ENCODE peak calls at places on chromosomes 6 and 20, in four cellular contexts. One of them, this sample, is unnamed.

GRCh38 chr20:21522479-21523397 is 8.9 kb upstream of the NKX2-2 start:
- DNase-seq in K562: no peak
- DNase-seq in GM23248: no peak
- DNase-seq in CD8-positive, alpha-beta memory T cell: no peak
- DNase-seq in this sample: peak; percentile 83

GRCh38 chr6:38495922-38496635 is 143.7 kb downstream of the BTBD9 start:
- DNase-seq in CD8-positive, alpha-beta memory T cell: no peak
- DNase-seq in GM23248: peak; percentile 30
- DNase-seq in K562: no peak
- DNase-seq in this sample: no peak

GRCh38 chr6:66900081-66900770 is 1193.2 kb upstream of the EYS start:
- DNase-seq in K562: no peak
- DNase-seq in CD8-positive, alpha-beta memory T cell: no peak
- DNase-seq in GM23248: no peak
- DNase-seq in this sample: no peak

GRCh38 chr20:57386762-57387161 is 4.4 kb upstream of the RBM38 start:
- DNase-seq in K562: no peak
- DNase-seq in GM23248: no peak
- DNase-seq in CD8-positive, alpha-beta memory T cell: peak; percentile 39
- DNase-seq in this sample: no peak

GRCh38 chr6:13413906-13414555 is 73.4 kb downstream of the GFOD1 start:
- DNase-seq in CD8-positive, alpha-beta memory T cell: no peak
- DNase-seq in K562: no peak
- DNase-seq in GM23248: peak; percentile 47
- DNase-seq in this sample: peak; percentile 68

GRCh38 chr20:64090165-64090564 is 6.0 kb upstream of the LKAAEAR1 start:
- DNase-seq in K562: peak; percentile 54
- DNase-seq in CD8-positive, alpha-beta memory T cell: no peak
- DNase-seq in GM23248: no peak
- DNase-seq in this sample: peak; percentile 87

GRCh38 chr20:57177636-57178280 is 88.7 kb downstream of the BMP7 start:
- DNase-seq in K562: no peak
- DNase-seq in GM23248: no peak
- DNase-seq in CD8-positive, alpha-beta memory T cell: no peak
- DNase-seq in this sample: no peak

GRCh38 chr6:8103726-8104125 is 1.4 kb upstream of the EEF1E1 start:
- DNase-seq in K562: no peak
- DNase-seq in CD8-positive, alpha-beta memory T cell: no peak
- DNase-seq in GM23248: no peak
- DNase-seq in this sample: no peak

GRCh38 chr6:137657351-137657911 is 163.2 kb upstream of the OLIG3 start:
- DNase-seq in CD8-positive, alpha-beta memory T cell: no peak
- DNase-seq in K562: no peak
- DNase-seq in GM23248: no peak
- DNase-seq in this sample: no peak

GRCh38 chr6:13573669-13574110 is 711 bp upstream of the SIRT5 start:
- DNase-seq in CD8-positive, alpha-beta memory T cell: no peak
- DNase-seq in K562: peak; percentile 28
- DNase-seq in GM23248: peak; percentile 81
- DNase-seq in this sample: peak; percentile 56

GRCh38 chr6:157227202-157228166 is 95.8 kb downstream of the TMEM242 start:
- DNase-seq in GM23248: peak; percentile 47
- DNase-seq in K562: peak; percentile 62
- DNase-seq in CD8-positive, alpha-beta memory T cell: no peak
- DNase-seq in this sample: no peak

GRCh38 chr6:115896538-115897129 is 164.1 kb downstream of the FRK start:
- DNase-seq in CD8-positive, alpha-beta memory T cell: no peak
- DNase-seq in K562: peak; percentile 22
- DNase-seq in GM23248: peak; percentile 64
- DNase-seq in this sample: no peak

GRCh38 chr6:24644377-24644776 is 1.6 kb downstream of the KIAA0319 start:
- DNase-seq in CD8-positive, alpha-beta memory T cell: no peak
- DNase-seq in K562: no peak
- DNase-seq in GM23248: no peak
- DNase-seq in this sample: no peak

GRCh38 chr6:41439524-41440418 is 104.4 kb downstream of the NCR2 start:
- DNase-seq in GM23248: no peak
- DNase-seq in K562: no peak
- DNase-seq in CD8-positive, alpha-beta memory T cell: no peak
- DNase-seq in this sample: no peak

GRCh38 chr20:47809561-47809960 is 24.3 kb upstream of the SULF2 start:
- DNase-seq in GM23248: no peak
- DNase-seq in CD8-positive, alpha-beta memory T cell: no peak
- DNase-seq in K562: no peak
- DNase-seq in this sample: no peak

GRCh38 chr6:158638393-158638792 is 6.2 kb downstream of the DYNLT1 start:
- DNase-seq in CD8-positive, alpha-beta memory T cell: no peak
- DNase-seq in K562: no peak
- DNase-seq in GM23248: no peak
- DNase-seq in this sample: no peak

GRCh38 chr6:88157106-88157505 is 9.0 kb downstream of the CNR1 start:
- DNase-seq in CD8-positive, alpha-beta memory T cell: no peak
- DNase-seq in GM23248: no peak
- DNase-seq in K562: no peak
- DNase-seq in this sample: no peak

GRCh38 chr6:33297956-33298772 is 578 bp downstream of the RGL2 start:
- DNase-seq in CD8-positive, alpha-beta memory T cell: peak; percentile 79
- DNase-seq in GM23248: peak; percentile 89
- DNase-seq in K562: peak; percentile 86
- DNase-seq in this sample: peak; percentile 41

GRCh38 chr20:38579921-38580320 is 1.1 kb upstream of the ADIG start:
- DNase-seq in CD8-positive, alpha-beta memory T cell: no peak
- DNase-seq in K562: no peak
- DNase-seq in GM23248: no peak
- DNase-seq in this sample: no peak

GRCh38 chr6:7730411-7730810 is 4.5 kb downstream of the BMP6 start:
- DNase-seq in CD8-positive, alpha-beta memory T cell: no peak
- DNase-seq in K562: no peak
- DNase-seq in GM23248: no peak
- DNase-seq in this sample: no peak

GRCh38 chr6:157235600-157236039 is 87.7 kb downstream of the TMEM242 start:
- DNase-seq in CD8-positive, alpha-beta memory T cell: peak; percentile 61
- DNase-seq in K562: no peak
- DNase-seq in GM23248: peak; percentile 87
- DNase-seq in this sample: peak; percentile 42

GRCh38 chr6:108242721-108243120 is 18.1 kb downstream of the SNX3 start:
- DNase-seq in K562: no peak
- DNase-seq in GM23248: no peak
- DNase-seq in CD8-positive, alpha-beta memory T cell: no peak
- DNase-seq in this sample: no peak

GRCh38 chr20:41913146-41913545 is 295.0 kb upstream of the CHD6 start:
- DNase-seq in CD8-positive, alpha-beta memory T cell: no peak
- DNase-seq in K562: no peak
- DNase-seq in GM23248: no peak
- DNase-seq in this sample: no peak

GRCh38 chr6:126077810-126078791 is 91.8 kb downstream of the TRMT11 start:
- DNase-seq in K562: no peak
- DNase-seq in GM23248: peak; percentile 83
- DNase-seq in CD8-positive, alpha-beta memory T cell: no peak
- DNase-seq in this sample: no peak

GRCh38 chr20:44719841-44720240 is 4.7 kb downstream of the CCN5 start:
- DNase-seq in CD8-positive, alpha-beta memory T cell: no peak
- DNase-seq in GM23248: no peak
- DNase-seq in K562: no peak
- DNase-seq in this sample: no peak

GRCh38 chr6:160022101-160022500 is 53.2 kb downstream of the IGF2R start:
- DNase-seq in GM23248: no peak
- DNase-seq in CD8-positive, alpha-beta memory T cell: no peak
- DNase-seq in K562: no peak
- DNase-seq in this sample: no peak

GRCh38 chr6:128807577-128807976 is 75.4 kb upstream of the LAMA2 start:
- DNase-seq in GM23248: peak; percentile 64
- DNase-seq in K562: no peak
- DNase-seq in CD8-positive, alpha-beta memory T cell: no peak
- DNase-seq in this sample: no peak

GRCh38 chr6:83609248-83609647 is 96.9 kb downstream of the PRSS35 start:
- DNase-seq in CD8-positive, alpha-beta memory T cell: no peak
- DNase-seq in K562: no peak
- DNase-seq in GM23248: no peak
- DNase-seq in this sample: no peak

GRCh38 chr6:38432479-38432878 is 207.2 kb downstream of the BTBD9 start:
- DNase-seq in K562: no peak
- DNase-seq in CD8-positive, alpha-beta memory T cell: no peak
- DNase-seq in GM23248: peak; percentile 64
- DNase-seq in this sample: no peak

GRCh38 chr20:16407251-16408067 is 165.8 kb downstream of the KIF16B start:
- DNase-seq in GM23248: no peak
- DNase-seq in CD8-positive, alpha-beta memory T cell: no peak
- DNase-seq in K562: no peak
- DNase-seq in this sample: no peak

GRCh38 chr20:16405254-16405653 is 168.0 kb downstream of the KIF16B start:
- DNase-seq in CD8-positive, alpha-beta memory T cell: no peak
- DNase-seq in GM23248: no peak
- DNase-seq in K562: no peak
- DNase-seq in this sample: no peak

GRCh38 chr20:16400249-16400648 is 173.0 kb downstream of the KIF16B start:
- DNase-seq in CD8-positive, alpha-beta memory T cell: no peak
- DNase-seq in K562: no peak
- DNase-seq in GM23248: no peak
- DNase-seq in this sample: no peak

GRCh38 chr20:16404640-16405039 is 168.6 kb downstream of the KIF16B start:
- DNase-seq in K562: no peak
- DNase-seq in GM23248: no peak
- DNase-seq in CD8-positive, alpha-beta memory T cell: no peak
- DNase-seq in this sample: no peak

GRCh38 chr20:16404171-16404570 is 169.1 kb downstream of the KIF16B start:
- DNase-seq in K562: no peak
- DNase-seq in GM23248: no peak
- DNase-seq in CD8-positive, alpha-beta memory T cell: no peak
- DNase-seq in this sample: no peak
- H3K4me3 ChIP-seq in K562: no peak overlapping the region
- H3K4me3 ChIP-seq in GM23248: no peak overlapping the region
- H3K4me3 ChIP-seq in CD8-positive, alpha-beta memory T cell: no peak overlapping the region
- H3K4me3 ChIP-seq in this sample: no peak overlapping the region

GRCh38 chr20:6783752-6784725 is 16.6 kb downstream of the BMP2 start:
- DNase-seq in GM23248: peak; percentile 56
- DNase-seq in K562: no peak
- DNase-seq in CD8-positive, alpha-beta memory T cell: no peak
- DNase-seq in this sample: no peak

GRCh38 chr20:6784767-6785166 is 17.3 kb downstream of the BMP2 start:
- DNase-seq in CD8-positive, alpha-beta memory T cell: no peak
- DNase-seq in GM23248: no peak
- DNase-seq in K562: no peak
- DNase-seq in this sample: no peak

GRCh38 chr20:6786548-6786947 is 19.1 kb downstream of the BMP2 start:
- DNase-seq in K562: no peak
- DNase-seq in CD8-positive, alpha-beta memory T cell: no peak
- DNase-seq in GM23248: no peak
- DNase-seq in this sample: no peak
- H3K4me3 ChIP-seq in K562: no peak overlapping the region
- H3K4me3 ChIP-seq in CD8-positive, alpha-beta memory T cell: no peak overlapping the region
- H3K4me3 ChIP-seq in GM23248: no peak overlapping the region
- H3K4me3 ChIP-seq in this sample: no peak overlapping the region

DNA sequence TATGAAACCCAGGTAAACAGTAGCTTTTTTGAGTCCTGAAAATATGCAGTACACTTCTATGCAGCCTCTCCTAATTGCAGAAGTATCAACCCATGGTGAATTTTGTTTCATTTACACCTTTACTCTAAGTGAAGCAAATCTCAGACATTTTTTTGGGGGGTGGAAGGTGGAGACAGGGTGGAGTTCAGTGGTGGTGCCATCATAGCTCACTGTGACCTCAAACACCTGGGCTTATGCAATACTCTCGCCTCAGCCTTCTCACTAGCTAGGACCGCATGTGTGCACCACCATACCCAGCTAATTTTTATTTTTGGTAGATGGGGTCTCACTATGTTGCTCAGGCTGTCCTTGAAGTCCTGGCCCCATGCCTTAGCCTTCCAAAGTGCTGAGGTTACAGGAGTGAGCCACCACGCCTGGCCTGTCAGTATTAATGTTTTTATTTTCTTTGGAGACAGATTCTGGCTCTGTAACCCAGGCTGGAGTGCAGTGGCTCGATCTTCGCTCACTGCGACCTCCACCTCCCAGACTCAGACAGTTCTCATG is 80.3 kb downstream of the JARID2 start:
- DNase-seq in K562: no peak
- DNase-seq in CD8-positive, alpha-beta memory T cell: no peak
- DNase-seq in GM23248: no peak
- DNase-seq in this sample: no peak
- H3K4me3 ChIP-seq in K562: no peak overlapping the region
- H3K4me3 ChIP-seq in CD8-positive, alpha-beta memory T cell: no peak overlapping the region
- H3K4me3 ChIP-seq in GM23248: no peak overlapping the region
- H3K4me3 ChIP-seq in this sample: no peak overlapping the region

GRCh38 chr6:43916924-43917877 is 147.2 kb downstream of the VEGFA start:
- DNase-seq in GM23248: peak; percentile 39
- DNase-seq in K562: no peak
- DNase-seq in CD8-positive, alpha-beta memory T cell: no peak
- DNase-seq in this sample: no peak
- H3K4me3 ChIP-seq in GM23248: no peak overlapping the region
- H3K4me3 ChIP-seq in K562: no peak overlapping the region
- H3K4me3 ChIP-seq in CD8-positive, alpha-beta memory T cell: no peak overlapping the region
- H3K4me3 ChIP-seq in this sample: no peak overlapping the region

This sample was measured in dorsolateral prefrontal cortex.